ENCODE peak calls at places on chromosome 17, in eight cellular contexts. One of them, this sample, is unnamed. For H3K4me1, the result is how much of the 10 kb centered on the place peaks cover.

GRCh38 chr17:57480438-57481196 is 224.3 kb downstream of the MSI2 start:
- DNase-seq in GM23248: peak
- DNase-seq in prostate gland: peak
- DNase-seq in upper lobe of left lung: no peak
- DNase-seq in heart left ventricle: peak
- DNase-seq in lower lobe of right lung: no peak
- DNase-seq in ascending aorta: no peak
- DNase-seq in Peyer's patch: no peak
- DNase-seq in this sample: no peak

GRCh38 chr17:75460295-75460694 is 3.9 kb downstream of the TMEM94 start:
- DNase-seq in GM23248: no peak
- DNase-seq in prostate gland: no peak
- DNase-seq in upper lobe of left lung: no peak
- DNase-seq in heart left ventricle: no peak
- DNase-seq in lower lobe of right lung: no peak
- DNase-seq in ascending aorta: no peak
- DNase-seq in Peyer's patch: no peak
- DNase-seq in this sample: no peak

GRCh38 chr17:68705331-68706166 is 104.4 kb upstream of the FAM20A start:
- DNase-seq in GM23248: peak
- DNase-seq in prostate gland: no peak
- DNase-seq in upper lobe of left lung: no peak
- DNase-seq in heart left ventricle: no peak
- DNase-seq in lower lobe of right lung: no peak
- DNase-seq in ascending aorta: no peak
- DNase-seq in Peyer's patch: no peak
- DNase-seq in this sample: no peak

GRCh38 chr17:32111141-32111771 is 31.0 kb upstream of the RHOT1 start:
- DNase-seq in GM23248: peak
- DNase-seq in prostate gland: peak
- DNase-seq in upper lobe of left lung: no peak
- DNase-seq in heart left ventricle: peak
- DNase-seq in lower lobe of right lung: no peak
- DNase-seq in ascending aorta: peak
- DNase-seq in Peyer's patch: peak
- DNase-seq in this sample: peak

GRCh38 chr17:31595076-31595475 is 203.6 kb downstream of the RAB11FIP4 start:
- DNase-seq in GM23248: peak
- DNase-seq in prostate gland: no peak
- DNase-seq in upper lobe of left lung: no peak
- DNase-seq in heart left ventricle: no peak
- DNase-seq in lower lobe of right lung: no peak
- DNase-seq in ascending aorta: no peak
- DNase-seq in Peyer's patch: peak
- DNase-seq in this sample: no peak

GRCh38 chr17:30897311-30897710 is 8.7 kb downstream of the TEFM start:
- DNase-seq in GM23248: no peak
- DNase-seq in prostate gland: no peak
- DNase-seq in upper lobe of left lung: no peak
- DNase-seq in heart left ventricle: no peak
- DNase-seq in lower lobe of right lung: no peak
- DNase-seq in ascending aorta: no peak
- DNase-seq in Peyer's patch: no peak
- DNase-seq in this sample: no peak

GRCh38 chr17:46931596-46931995 is 8.6 kb downstream of the GOSR2 start:
- DNase-seq in GM23248: no peak
- DNase-seq in prostate gland: no peak
- DNase-seq in upper lobe of left lung: no peak
- DNase-seq in heart left ventricle: no peak
- DNase-seq in lower lobe of right lung: no peak
- DNase-seq in ascending aorta: no peak
- DNase-seq in Peyer's patch: no peak
- DNase-seq in this sample: no peak

GRCh38 chr17:80393491-80393890 is 21.5 kb upstream of the ENDOV start:
- DNase-seq in GM23248: no peak
- DNase-seq in prostate gland: peak
- DNase-seq in upper lobe of left lung: no peak
- DNase-seq in heart left ventricle: no peak
- DNase-seq in lower lobe of right lung: no peak
- DNase-seq in ascending aorta: no peak
- DNase-seq in Peyer's patch: no peak
- DNase-seq in this sample: no peak

GRCh38 chr17:13346081-13346533 is 255.6 kb downstream of the HS3ST3A1 start:
- DNase-seq in GM23248: peak
- DNase-seq in prostate gland: no peak
- DNase-seq in upper lobe of left lung: no peak
- DNase-seq in heart left ventricle: no peak
- DNase-seq in lower lobe of right lung: no peak
- DNase-seq in ascending aorta: no peak
- DNase-seq in Peyer's patch: no peak
- DNase-seq in this sample: no peak

GRCh38 chr17:31731119-31731518 is 127.9 kb downstream of the COPRS start:
- DNase-seq in GM23248: no peak
- DNase-seq in prostate gland: no peak
- DNase-seq in upper lobe of left lung: no peak
- DNase-seq in heart left ventricle: no peak
- DNase-seq in lower lobe of right lung: no peak
- DNase-seq in ascending aorta: peak
- DNase-seq in Peyer's patch: no peak
- DNase-seq in this sample: no peak

GRCh38 chr17:54781389-54781788 is 119.3 kb upstream of the TOM1L1 start:
- DNase-seq in GM23248: no peak
- DNase-seq in prostate gland: no peak
- DNase-seq in upper lobe of left lung: no peak
- DNase-seq in heart left ventricle: no peak
- DNase-seq in lower lobe of right lung: no peak
- DNase-seq in ascending aorta: no peak
- DNase-seq in Peyer's patch: no peak
- DNase-seq in this sample: no peak

GRCh38 chr17:54977744-54978143 is 9.2 kb downstream of the STXBP4 start:
- DNase-seq in GM23248: no peak
- DNase-seq in prostate gland: no peak
- DNase-seq in upper lobe of left lung: no peak
- DNase-seq in heart left ventricle: no peak
- DNase-seq in lower lobe of right lung: no peak
- DNase-seq in ascending aorta: no peak
- DNase-seq in Peyer's patch: no peak
- DNase-seq in this sample: no peak

GRCh38 chr17:17545031-17545820 is 46.3 kb downstream of the PEMT start:
- DNase-seq in GM23248: peak
- DNase-seq in prostate gland: no peak
- DNase-seq in upper lobe of left lung: no peak
- DNase-seq in heart left ventricle: no peak
- DNase-seq in lower lobe of right lung: no peak
- DNase-seq in ascending aorta: peak
- DNase-seq in Peyer's patch: no peak
- DNase-seq in this sample: no peak

GRCh38 chr17:15502315-15503112 is 35.1 kb upstream of the CDRT4 start:
- DNase-seq in GM23248: peak
- DNase-seq in prostate gland: peak
- DNase-seq in upper lobe of left lung: peak
- DNase-seq in heart left ventricle: peak
- DNase-seq in lower lobe of right lung: peak
- DNase-seq in ascending aorta: peak
- DNase-seq in Peyer's patch: peak
- DNase-seq in this sample: peak

GRCh38 chr17:3935140-3935542 is 18.9 kb upstream of the P2RX1 start:
- DNase-seq in GM23248: peak
- DNase-seq in prostate gland: peak
- DNase-seq in upper lobe of left lung: peak
- DNase-seq in heart left ventricle: peak
- DNase-seq in lower lobe of right lung: peak
- DNase-seq in ascending aorta: no peak
- DNase-seq in Peyer's patch: peak
- DNase-seq in this sample: no peak

DNA sequence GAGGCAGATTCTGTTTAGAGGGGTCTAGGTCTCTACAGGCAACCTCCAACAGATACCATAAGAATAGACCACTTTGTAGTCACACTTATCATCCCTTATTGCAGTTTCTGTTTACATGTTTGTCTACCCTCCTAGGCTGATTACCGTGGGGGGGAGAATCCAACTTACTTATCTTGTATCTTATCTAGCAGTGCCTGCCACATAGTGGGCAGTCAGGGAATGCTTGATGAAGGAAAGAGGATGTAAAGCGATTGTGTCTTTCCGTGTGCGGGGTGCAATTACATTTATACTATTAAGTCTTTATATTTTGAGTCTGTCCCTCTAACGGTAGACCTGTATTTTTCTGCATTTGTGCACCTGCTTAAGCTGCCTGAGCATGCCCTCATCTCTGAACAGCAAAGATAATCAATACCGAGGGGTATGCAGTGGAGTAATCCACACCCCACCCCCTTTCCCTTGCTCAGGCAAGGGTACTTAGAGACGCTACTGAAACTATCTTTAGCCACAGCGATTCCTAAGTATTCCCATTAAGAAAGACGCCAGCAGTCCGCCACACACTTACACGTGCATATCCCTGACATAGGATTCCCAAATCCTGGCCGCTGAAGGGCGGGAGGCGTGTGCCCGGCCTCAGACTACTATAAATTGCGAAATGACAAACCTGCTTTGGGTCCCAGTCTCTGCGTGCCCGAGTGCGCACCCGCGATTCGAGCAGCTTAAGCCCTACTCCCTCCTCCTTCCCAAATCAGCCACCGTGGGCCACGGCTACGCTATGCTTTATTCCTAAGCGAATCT is 635 bp upstream of the AATF start:
- DNase-seq in GM23248: no peak
- DNase-seq in prostate gland: no peak
- DNase-seq in upper lobe of left lung: no peak
- DNase-seq in heart left ventricle: no peak
- DNase-seq in lower lobe of right lung: no peak
- DNase-seq in ascending aorta: no peak
- DNase-seq in Peyer's patch: no peak
- DNase-seq in this sample: no peak
- H3K27ac ChIP-seq in GM23248: peak
- H3K27ac ChIP-seq in prostate gland: peak
- H3K27ac ChIP-seq in upper lobe of left lung: peak
- H3K27ac ChIP-seq in heart left ventricle: peak
- H3K27ac ChIP-seq in lower lobe of right lung: peak
- H3K27ac ChIP-seq in ascending aorta: peak
- H3K27ac ChIP-seq in Peyer's patch: peak
- H3K27ac ChIP-seq in this sample: peak

GRCh38 chr17:60160829-60161501 is 11.2 kb downstream of the CA4 start:
- DNase-seq in GM23248: no peak
- DNase-seq in prostate gland: no peak
- DNase-seq in upper lobe of left lung: no peak
- DNase-seq in heart left ventricle: no peak
- DNase-seq in lower lobe of right lung: peak
- DNase-seq in ascending aorta: no peak
- DNase-seq in Peyer's patch: no peak
- DNase-seq in this sample: no peak
- H3K4me1 ChIP-seq in GM23248: under half
- H3K4me1 ChIP-seq in prostate gland: under half
- H3K4me1 ChIP-seq in upper lobe of left lung: half or more
- H3K4me1 ChIP-seq in heart left ventricle: under half
- H3K4me1 ChIP-seq in lower lobe of right lung: under half
- H3K4me1 ChIP-seq in ascending aorta: under half
- H3K4me1 ChIP-seq in Peyer's patch: under half
- H3K4me1 ChIP-seq in this sample: under half

GRCh38 chr17:44308865-44309264 is 464 bp downstream of the RUNDC3A start:
- DNase-seq in GM23248: no peak
- DNase-seq in prostate gland: no peak
- DNase-seq in upper lobe of left lung: no peak
- DNase-seq in heart left ventricle: no peak
- DNase-seq in lower lobe of right lung: no peak
- DNase-seq in ascending aorta: no peak
- DNase-seq in Peyer's patch: no peak
- DNase-seq in this sample: no peak
- H3K4me3 ChIP-seq in GM23248: no peak
- H3K4me3 ChIP-seq in prostate gland: peak
- H3K4me3 ChIP-seq in upper lobe of left lung: peak
- H3K4me3 ChIP-seq in heart left ventricle: peak
- H3K4me3 ChIP-seq in lower lobe of right lung: peak
- H3K4me3 ChIP-seq in ascending aorta: peak
- H3K4me3 ChIP-seq in Peyer's patch: peak
- H3K4me3 ChIP-seq in this sample: no peak

GRCh38 chr17:78173025-78173715 is 4.8 kb downstream of the SYNGR2 start:
- DNase-seq in GM23248: no peak
- DNase-seq in prostate gland: no peak
- DNase-seq in upper lobe of left lung: no peak
- DNase-seq in heart left ventricle: no peak
- DNase-seq in lower lobe of right lung: peak
- DNase-seq in ascending aorta: no peak
- DNase-seq in Peyer's patch: peak
- DNase-seq in this sample: no peak

GRCh38 chr17:78174332-78174869 is 6.0 kb downstream of the SYNGR2 start:
- DNase-seq in GM23248: no peak
- DNase-seq in prostate gland: peak
- DNase-seq in upper lobe of left lung: peak
- DNase-seq in heart left ventricle: peak
- DNase-seq in lower lobe of right lung: peak
- DNase-seq in ascending aorta: peak
- DNase-seq in Peyer's patch: peak
- DNase-seq in this sample: no peak

GRCh38 chr17:78172284-78173024 is 4.1 kb downstream of the SYNGR2 start:
- DNase-seq in GM23248: no peak
- DNase-seq in prostate gland: no peak
- DNase-seq in upper lobe of left lung: peak
- DNase-seq in heart left ventricle: no peak
- DNase-seq in lower lobe of right lung: peak
- DNase-seq in ascending aorta: peak
- DNase-seq in Peyer's patch: peak
- DNase-seq in this sample: no peak

GRCh38 chr17:78168906-78169793 is 769 bp downstream of the SYNGR2 start:
- DNase-seq in GM23248: peak
- DNase-seq in prostate gland: peak
- DNase-seq in upper lobe of left lung: peak
- DNase-seq in heart left ventricle: peak
- DNase-seq in lower lobe of right lung: peak
- DNase-seq in ascending aorta: peak
- DNase-seq in Peyer's patch: peak
- DNase-seq in this sample: peak

DNA sequence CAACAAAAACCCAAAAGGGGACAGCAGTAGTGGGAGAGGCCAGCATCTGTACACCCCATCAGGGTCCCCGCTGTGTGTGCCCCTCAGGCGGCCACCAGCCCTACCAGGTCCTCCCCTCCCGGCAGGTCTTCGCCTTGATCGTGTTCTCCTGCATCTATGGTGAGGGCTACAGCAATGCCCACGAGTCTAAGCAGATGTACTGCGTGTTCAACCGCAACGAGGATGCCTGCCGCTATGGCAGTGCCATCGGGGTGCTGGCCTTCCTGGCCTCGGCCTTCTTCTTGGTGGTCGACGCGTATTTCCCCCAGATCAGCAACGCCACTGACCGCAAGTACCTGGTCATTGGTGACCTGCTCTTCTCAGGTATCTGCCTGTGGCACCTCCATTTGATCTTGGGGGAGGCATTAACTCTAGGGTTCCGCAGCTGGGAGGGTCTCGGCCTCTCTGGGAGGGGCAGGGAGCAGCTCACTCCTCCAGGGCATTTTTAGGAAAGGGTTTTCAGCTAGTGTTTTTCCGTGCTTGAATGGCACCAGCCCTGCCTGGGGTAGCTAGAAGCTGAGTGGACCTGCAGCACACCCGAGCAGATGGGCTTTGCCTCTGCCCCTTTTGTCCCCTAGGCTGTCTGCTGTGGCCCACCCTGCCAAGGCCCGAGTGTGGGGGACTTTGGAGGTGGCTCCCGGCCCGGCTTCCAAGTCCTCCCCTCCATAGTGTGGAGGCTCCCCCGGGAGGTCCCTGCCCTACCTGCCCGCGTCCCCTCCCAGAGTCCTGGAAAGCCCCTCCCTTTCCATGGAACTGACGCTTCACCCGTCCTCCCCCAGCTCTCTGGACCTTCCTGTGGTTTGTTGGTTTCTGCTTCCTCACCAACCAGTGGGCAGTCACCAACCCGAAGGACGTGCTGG is 2.6 kb downstream of the SYNGR2 start:
- DNase-seq in GM23248: no peak
- DNase-seq in prostate gland: no peak
- DNase-seq in upper lobe of left lung: no peak
- DNase-seq in heart left ventricle: no peak
- DNase-seq in lower lobe of right lung: no peak
- DNase-seq in ascending aorta: no peak
- DNase-seq in Peyer's patch: no peak
- DNase-seq in this sample: no peak
- H3K27ac ChIP-seq in GM23248: no peak
- H3K27ac ChIP-seq in prostate gland: no peak
- H3K27ac ChIP-seq in upper lobe of left lung: peak
- H3K27ac ChIP-seq in heart left ventricle: peak
- H3K27ac ChIP-seq in lower lobe of right lung: peak
- H3K27ac ChIP-seq in ascending aorta: peak
- H3K27ac ChIP-seq in Peyer's patch: peak
- H3K27ac ChIP-seq in this sample: no peak

This sample was measured in CD8-positive, alpha-beta memory T cell.